ENCODE peak calls at places on chromosome 6, in six cellular contexts. N is stimulated activated CD4-positive, alpha-beta T cell treated with anti-CD3 and anti-CD28 coated beads, Interleukin-15, amount 100 ng/mL, for 1 hour; D is lower leg skin; S is GDM1; U is GM12865; R is NCI-H345. K is an unnamed sample.

GRCh38 chr6:138007014-138007472 is 100.2 kb downstream of the PERP start:
- DNase-seq in N (no peak), D (peak), S (no peak), U (peak), R (peak), K (no peak)

GRCh38 chr6:41392249-41392648 is 56.8 kb downstream of the NCR2 start:
- DNase-seq in N (no peak), D (peak), S (no peak), U (no peak), R (no peak), K (no peak)

GRCh38 chr6:31354248-31354647 is 2.7 kb downstream of the HLA-B start:
- DNase-seq in N (no peak), D (no peak), S (no peak), U (no peak), R (no peak), K (no peak)

GRCh38 chr6:32852018-32852843 is 1.3 kb downstream of the TAP1 start:
- DNase-seq in N (no peak), D (no peak), S (no peak), U (peak), R (no peak), K (peak)

GRCh38 chr6:41191569-41191968 is 9.4 kb downstream of the TREML2 start:
- DNase-seq in N (no peak), D (no peak), S (no peak), U (peak), R (no peak), K (no peak)

GRCh38 chr6:1698527-1698926 is 88.8 kb downstream of the FOXC1 start:
- DNase-seq in N (no peak), D (no peak), S (no peak), U (no peak), R (no peak), K (no peak)

GRCh38 chr6:169959129-169960002 is 207.9 kb downstream of the ERMARD start:
- DNase-seq in N (peak), D (peak), S (no peak), U (peak), R (peak), K (peak)

GRCh38 chr6:105432797-105433196 is 29.9 kb upstream of the PREP start:
- DNase-seq in N (no peak), D (no peak), S (no peak), U (no peak), R (no peak), K (no peak)

GRCh38 chr6:4372866-4373265 is 237.5 kb upstream of the ECI2 start:
- DNase-seq in N (no peak), D (no peak), S (no peak), U (no peak), R (no peak), K (no peak)

GRCh38 chr6:82057846-82058554 is 189.5 kb downstream of the IBTK start:
- DNase-seq in N (no peak), D (no peak), S (no peak), U (no peak), R (peak), K (no peak)

GRCh38 chr6:2496291-2496690 is 250.9 kb upstream of the GMDS start:
- DNase-seq in N (no peak), D (peak), S (no peak), U (no peak), R (no peak), K (no peak)

GRCh38 chr6:165184192-165184979 is 125.0 kb downstream of the C6orf118 start:
- DNase-seq in N (no peak), D (no peak), S (no peak), U (no peak), R (no peak), K (no peak)

GRCh38 chr6:166743925-166744653 is 117.0 kb upstream of the RPS6KA2 start:
- DNase-seq in N (no peak), D (peak), S (no peak), U (no peak), R (no peak), K (no peak)

GRCh38 chr6:168507297-168507696 is 66.3 kb downstream of the SMOC2 start:
- DNase-seq in N (no peak), D (peak), S (no peak), U (no peak), R (peak), K (peak)

GRCh38 chr6:169843991-169844390 is 92.6 kb downstream of the ERMARD start:
- DNase-seq in N (no peak), D (peak), S (no peak), U (no peak), R (no peak), K (no peak)

GRCh38 chr6:130694617-130695016 is 132.6 kb upstream of the SMLR1 start:
- DNase-seq in N (no peak), D (no peak), S (no peak), U (no peak), R (no peak), K (no peak)

GRCh38 chr6:94510877-94511276 is 1066.5 kb upstream of the MANEA start:
- DNase-seq in N (no peak), D (no peak), S (no peak), U (no peak), R (no peak), K (no peak)

GRCh38 chr6:6351626-6352025 is 31.2 kb upstream of the F13A1 start:
- DNase-seq in N (no peak), D (no peak), S (no peak), U (no peak), R (no peak), K (no peak)

GRCh38 chr6:91437295-91437694 is 850.4 kb upstream of the MAP3K7 start:
- DNase-seq in N (no peak), D (no peak), S (no peak), U (no peak), R (no peak), K (no peak)

GRCh38 chr6:109508166-109508860 is 25.3 kb upstream of the ZBTB24 start:
- DNase-seq in N (no peak), D (no peak), S (no peak), U (no peak), R (no peak), K (no peak)

GRCh38 chr6:7515363-7515762 is 26.1 kb upstream of the DSP start:
- DNase-seq in N (no peak), D (no peak), S (no peak), U (no peak), R (no peak), K (no peak)

GRCh38 chr6:111555041-111555440 is 50.6 kb downstream of the TRAF3IP2 start:
- DNase-seq in N (no peak), D (no peak), S (no peak), U (no peak), R (peak), K (peak)

GRCh38 chr6:137749595-137750215 is 117.4 kb upstream of the TNFAIP3 start:
- DNase-seq in N (no peak), D (no peak), S (no peak), U (no peak), R (no peak), K (no peak)

GRCh38 chr6:9620263-9620662 is 794.6 kb downstream of the TFAP2A start:
- DNase-seq in N (no peak), D (no peak), S (no peak), U (peak), R (no peak), K (no peak)

GRCh38 chr6:93176070-93176469 is 243.3 kb downstream of the EPHA7 start:
- DNase-seq in N (no peak), D (no peak), S (no peak), U (peak), R (no peak), K (no peak)

GRCh38 chr6:14217728-14218637 is 100.4 kb downstream of the CD83 start:
- DNase-seq in N (no peak), D (no peak), S (no peak), U (no peak), R (peak), K (no peak)

GRCh38 chr6:81237226-81237625 is 515.3 kb downstream of the TENT5A start:
- DNase-seq in N (no peak), D (no peak), S (no peak), U (no peak), R (no peak), K (no peak)

GRCh38 chr6:161584051-161584450 is 310.2 kb upstream of the AGPAT4 start:
- DNase-seq in N (no peak), D (no peak), S (no peak), U (no peak), R (no peak), K (no peak)

GRCh38 chr6:122692175-122692598 is 82.0 kb downstream of the PKIB start:
- DNase-seq in N (no peak), D (no peak), S (no peak), U (no peak), R (no peak), K (no peak)

GRCh38 chr6:138084904-138085838 is 22.0 kb downstream of the PERP start:
- DNase-seq in N (no peak), D (no peak), S (no peak), U (no peak), R (no peak), K (no peak)

GRCh38 chr6:146871613-146872465 is 273.1 kb downstream of the ADGB start:
- DNase-seq in N (no peak), D (no peak), S (no peak), U (no peak), R (no peak), K (no peak)

GRCh38 chr6:41371992-41372525 is 36.7 kb downstream of the NCR2 start:
- DNase-seq in N (no peak), D (no peak), S (no peak), U (no peak), R (no peak), K (peak)

GRCh38 chr6:41408982-41409381 is 73.6 kb downstream of the NCR2 start:
- DNase-seq in N (no peak), D (no peak), S (no peak), U (no peak), R (no peak), K (no peak)

GRCh38 chr6:47230579-47230978 is 79.1 kb downstream of the TNFRSF21 start:
- DNase-seq in N (no peak), D (no peak), S (no peak), U (no peak), R (no peak), K (no peak)

GRCh38 chr6:118709859-118710350 is 58.5 kb upstream of the CEP85L start:
- DNase-seq in N (peak), D (no peak), S (peak), U (peak), R (no peak), K (no peak)

GRCh38 chr6:141259832-141260231 is 872.9 kb upstream of the GJE1 start:
- DNase-seq in N (no peak), D (no peak), S (no peak), U (no peak), R (no peak), K (no peak)

GRCh38 chr6:72425003-72425681 is 196.7 kb upstream of the KCNQ5 start:
- DNase-seq in N (no peak), D (no peak), S (no peak), U (no peak), R (no peak), K (no peak)

GRCh38 chr6:14321992-14322772 is 204.6 kb downstream of the CD83 start:
- DNase-seq in N (no peak), D (no peak), S (no peak), U (no peak), R (no peak), K (no peak)

GRCh38 chr6:16596890-16597331 is 164.3 kb downstream of the ATXN1 start:
- DNase-seq in N (no peak), D (no peak), S (no peak), U (no peak), R (no peak), K (no peak)

GRCh38 chr6:15744824-15745402 is 82.1 kb upstream of the DTNBP1 start:
- DNase-seq in N (no peak), D (no peak), S (peak), U (peak), R (no peak), K (no peak)

K was measured in DMS79 treated with DMSO at 0.1 percent for 48 hours.